ENCODE peak calls at places on chromosome 16, in five cellular contexts. P, Y, I, U and A are unnamed samples.

GRCh38 chr16:48384982-48385271 is 286 bp downstream of the SIAH1 start:
- DNase-seq in P (peak; percentile 25), Y (no peak), I (peak; percentile 75), U (no peak), A (no peak)

GRCh38 chr16:67229906-67230808 is 3.2 kb downstream of the TMEM208 start:
- DNase-seq in P (no peak), Y (no peak), I (no peak), U (no peak), A (no peak)

GRCh38 chr16:64983983-64984382 is 137.9 kb downstream of the CDH11 start:
- DNase-seq in P (peak; percentile 75), Y (no peak), I (peak; percentile 86), U (no peak), A (peak; percentile 6)

GRCh38 chr16:64900517-64900916 is 221.3 kb downstream of the CDH11 start:
- DNase-seq in P (no peak), Y (no peak), I (no peak), U (no peak), A (no peak)

GRCh38 chr16:8905795-8906591 is 23.8 kb downstream of the LITAFD start:
- DNase-seq in P (no peak), Y (no peak), I (no peak), U (no peak), A (no peak)

GRCh38 chr16:62256406-62256805 is 220.2 kb upstream of the CDH8 start:
- DNase-seq in P (no peak), Y (no peak), I (no peak), U (no peak), A (no peak)

GRCh38 chr16:66416981-66417700 is 10.0 kb upstream of the BEAN1 start:
- DNase-seq in P (peak; percentile 82), Y (no peak), I (no peak), U (no peak), A (no peak)

GRCh38 chr16:9901-10665 is 43.3 kb downstream of the POLR3K start:
- DNase-seq in P (no peak), Y (no peak), I (no peak), U (no peak), A (no peak)

GRCh38 chr16:58128721-58129096 is 472 bp downstream of the CFAP20 start:
- DNase-seq in P (no peak), Y (no peak), I (no peak), U (no peak), A (peak; percentile 50)

GRCh38 chr16:1310832-1311200 is 1.4 kb downstream of the UBE2I start:
- DNase-seq in P (no peak), Y (no peak), I (no peak), U (no peak), A (peak; percentile 54)

GRCh38 chr16:1169285-1170075 is 16.6 kb downstream of the CACNA1H start:
- DNase-seq in P (no peak), Y (no peak), I (no peak), U (no peak), A (no peak)

GRCh38 chr16:14449790-14450463 is 180.1 kb downstream of the PARN start:
- DNase-seq in P (peak; percentile 49), Y (no peak), I (peak; percentile 78), U (no peak), A (no peak)

GRCh38 chr16:54926166-54926838 is 4.4 kb upstream of the IRX5 start:
- DNase-seq in P (peak; percentile 64), Y (no peak), I (peak; percentile 24), U (no peak), A (no peak)

GRCh38 chr16:11254913-11255736 is 879 bp downstream of the SOCS1 start:
- DNase-seq in P (peak; percentile 41), Y (peak; percentile 46), I (peak; percentile 62), U (no peak), A (peak; percentile 83)
- TF ChIP-seq CTCF in P (no peak), Y (no peak), I (peak; percentile 26), U (no peak), A (peak; percentile 28)

GRCh38 chr16:49490321-49490705 is 116.7 kb downstream of the C16orf78 start:
- DNase-seq in P (no peak), Y (no peak), I (no peak), U (no peak), A (no peak)

GRCh38 chr16:49491111-49491670 is 117.6 kb downstream of the C16orf78 start:
- DNase-seq in P (no peak), Y (no peak), I (no peak), U (no peak), A (no peak)

GRCh38 chr16:49492896-49493620 is 119.5 kb downstream of the C16orf78 start:
- DNase-seq in P (no peak), Y (no peak), I (no peak), U (no peak), A (no peak)

GRCh38 chr16:49492090-49492801 is 118.6 kb downstream of the C16orf78 start:
- DNase-seq in P (no peak), Y (peak; percentile 28), I (peak; percentile 31), U (no peak), A (peak; percentile 40)

GRCh38 chr16:49491736-49492089 is 118.1 kb downstream of the C16orf78 start:
- DNase-seq in P (no peak), Y (no peak), I (no peak), U (no peak), A (no peak)
- H3K4me3 ChIP-seq in P (no peak overlapping the region), Y (no peak overlapping the region), I (no peak overlapping the region), U (no peak overlapping the region), A (no peak overlapping the region)

GRCh38 chr16:3754772-3755171 is 37.4 kb upstream of the TRAP1 start:
- DNase-seq in P (no peak), Y (no peak), I (no peak), U (no peak), A (no peak)

GRCh38 chr16:3755249-3755648 is 37.9 kb upstream of the TRAP1 start:
- DNase-seq in P (no peak), Y (no peak), I (no peak), U (no peak), A (no peak)

GRCh38 chr16:3751878-3752277 is 34.6 kb upstream of the TRAP1 start:
- DNase-seq in P (no peak), Y (no peak), I (no peak), U (no peak), A (no peak)

GRCh38 chr16:3754304-3754703 is 37.0 kb upstream of the TRAP1 start:
- DNase-seq in P (peak; percentile 44), Y (no peak), I (peak; percentile 25), U (no peak), A (no peak)

DNA sequence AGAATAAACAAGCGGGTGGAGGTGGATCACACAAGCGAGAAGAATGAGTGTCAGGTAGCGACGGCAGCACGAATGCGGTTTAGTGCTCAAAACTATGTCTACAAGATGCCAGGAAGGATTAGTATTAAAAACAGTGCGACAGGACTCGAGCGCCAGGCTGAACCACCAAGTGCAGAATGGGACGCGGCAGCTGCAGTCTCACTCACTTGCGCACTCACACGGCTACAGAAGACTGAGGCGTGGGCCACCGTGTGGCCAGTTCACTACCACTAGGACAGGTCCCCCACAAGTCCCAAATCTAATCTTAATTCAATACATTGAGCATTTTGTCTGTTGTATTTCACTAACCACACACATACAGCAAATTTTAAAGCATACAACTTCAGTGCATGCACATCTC is 35.7 kb upstream of the TRAP1 start:
- DNase-seq in P (no peak), Y (no peak), I (no peak), U (no peak), A (no peak)
- TF ChIP-seq CTCF in P (no peak), Y (no peak), I (no peak), U (no peak), A (no peak)

DNA sequence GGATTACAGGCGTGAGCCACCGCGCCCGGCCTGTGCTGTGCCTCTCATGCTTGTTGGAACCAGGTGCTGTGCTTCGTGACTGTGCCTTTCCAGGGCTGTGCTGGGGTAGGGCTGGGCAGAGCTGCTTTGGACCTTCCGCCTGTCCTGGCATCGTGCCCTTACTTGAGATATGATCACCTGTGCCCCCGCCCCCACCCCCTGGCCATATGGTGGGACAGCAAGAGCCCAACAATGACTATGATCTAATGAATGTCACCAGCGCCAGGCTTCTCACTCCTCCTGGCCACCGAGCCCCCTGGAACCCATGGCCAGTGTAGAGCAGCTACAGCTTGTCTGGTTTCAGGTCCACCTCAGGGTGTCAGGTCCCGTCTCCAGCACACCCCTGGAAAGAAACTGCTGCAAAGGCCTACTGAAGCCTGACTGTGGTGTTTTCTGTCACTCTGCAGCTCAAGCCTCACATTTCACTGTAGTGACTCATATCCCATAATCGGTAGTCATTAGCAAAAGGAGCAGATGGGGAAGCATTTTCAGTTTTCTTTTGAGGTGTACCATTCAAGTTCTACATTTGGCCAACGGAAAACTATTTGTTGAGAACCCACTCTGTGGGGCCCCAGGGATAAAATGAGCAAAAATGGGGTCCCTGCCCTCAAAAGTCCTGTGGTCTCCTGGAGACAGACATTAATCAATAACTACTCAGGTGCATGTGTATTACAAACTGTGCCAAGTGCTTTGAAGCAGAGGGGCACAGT is 22.1 kb downstream of the FCSK start:
- DNase-seq in P (peak; percentile 77), Y (no peak), I (peak; percentile 67), U (peak; percentile 34), A (peak; percentile 96)
- H3K4me3 ChIP-seq in P (no peak overlapping the region), Y (no peak overlapping the region), I (no peak overlapping the region), U (no peak overlapping the region), A (peak overlapping the region; percentile 20)

DNA sequence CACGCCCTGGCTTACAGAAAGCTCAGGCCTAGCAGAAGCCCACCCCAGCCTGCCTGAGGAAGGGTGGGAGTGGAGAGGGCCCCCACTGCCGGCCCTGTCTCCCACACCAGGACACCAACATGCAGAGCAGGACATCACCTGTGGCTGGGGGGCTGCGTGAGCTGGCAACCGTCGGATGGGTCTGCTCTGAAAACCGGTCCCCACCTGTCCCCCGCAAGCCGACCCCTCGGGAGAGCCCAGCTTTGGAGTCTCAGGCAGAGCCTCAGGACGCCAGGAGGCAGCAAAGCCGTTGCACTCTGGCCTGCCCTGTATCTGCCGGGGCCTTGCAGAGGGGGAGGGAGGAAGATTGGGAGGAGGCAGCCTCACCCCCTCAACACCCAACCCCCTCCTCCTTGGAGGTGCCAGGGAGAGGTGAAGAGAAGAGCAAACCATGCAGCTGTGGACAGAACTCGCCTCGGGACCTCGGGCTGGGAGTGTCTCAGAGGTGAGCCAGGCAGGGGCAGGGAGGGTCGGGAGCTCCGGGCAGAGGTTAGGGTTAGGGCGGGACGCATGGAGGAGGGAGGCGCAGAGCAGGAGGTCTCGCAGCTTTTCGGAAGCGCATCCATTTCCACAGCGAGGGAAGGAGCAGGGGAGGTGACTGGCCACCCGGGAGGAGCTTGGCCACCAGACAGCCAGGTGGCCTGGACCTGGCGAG is 30.4 kb upstream of the ZC3H18 start:
- DNase-seq in P (no peak), Y (no peak), I (no peak), U (no peak), A (no peak)
- TF ChIP-seq CTCF in P (no peak), Y (no peak), I (no peak), U (peak; percentile 11), A (no peak)

GRCh38 chr16:30785126-30786106 is 1.6 kb downstream of the ZNF629 start:
- DNase-seq in P (no peak), Y (no peak), I (no peak), U (no peak), A (no peak)
- H3K4me3 ChIP-seq in P (peak overlapping the region; percentile 95), Y (no peak overlapping the region), I (peak overlapping the region; percentile 97), U (peak overlapping the region; percentile 63), A (no peak overlapping the region)